ENCODE peak calls at places on chromosomes 7 and 10, in nine cellular contexts. W, V, X, Z, O, Y, H, J and N are unnamed samples.

GRCh38 chr10:119770928-119771327 is 45.1 kb downstream of the INPP5F start:
- DNase-seq in Z (no peak), V (no peak), J (no peak), H (no peak), X (no peak), Y (peak), O (no peak), W (no peak), N (peak)

GRCh38 chr10:23343591-23344225 is 889 bp downstream of the C10orf67 start:
- DNase-seq in O (peak), J (peak), Y (peak), V (peak), W (peak), X (no peak), H (no peak), Z (no peak), N (no peak)

GRCh38 chr10:122078965-122079401 is 90.0 kb downstream of the TACC2 start:
- DNase-seq in W (no peak), H (no peak), O (no peak), Z (no peak), Y (no peak), J (no peak), X (no peak), V (no peak), N (no peak)

GRCh38 chr10:71597821-71598498 is 121.6 kb downstream of the C10orf105 start:
- DNase-seq in J (peak), W (no peak), Y (peak), X (no peak), V (no peak), Z (no peak), O (peak), H (no peak), N (no peak)

GRCh38 chr10:14652067-14652466 is 122.6 kb downstream of the FAM107B start:
- DNase-seq in H (no peak), Y (no peak), Z (no peak), X (no peak), W (no peak), J (no peak), O (no peak), V (no peak), N (no peak)

GRCh38 chr7:145928937-145929336 is 187.7 kb upstream of the CNTNAP2 start:
- DNase-seq in J (no peak), W (no peak), O (no peak), Y (peak), Z (no peak), V (no peak), X (no peak), H (no peak), N (no peak)

GRCh38 chr7:45579386-45579785 is 5.2 kb downstream of the ADCY1 start:
- DNase-seq in V (no peak), Z (no peak), Y (no peak), J (no peak), X (no peak), W (no peak), H (no peak), O (no peak), N (no peak)

GRCh38 chr10:103807996-103808395 is 47.4 kb downstream of the SH3PXD2A start:
- DNase-seq in X (no peak), J (no peak), Z (no peak), V (no peak), Y (no peak), O (no peak), H (no peak), W (no peak), N (no peak)

GRCh38 chr7:103150192-103150591 is 1.3 kb upstream of the NAPEPLD start:
- DNase-seq in J (no peak), X (no peak), O (no peak), Z (no peak), V (no peak), Y (no peak), W (no peak), H (no peak), N (peak)

GRCh38 chr10:132458595-132459251 is 61.7 kb downstream of the PWWP2B start:
- DNase-seq in W (no peak), H (no peak), X (no peak), Z (no peak), V (peak), O (peak), J (peak), Y (no peak), N (no peak)

GRCh38 chr10:12741255-12741915 is 260.1 kb downstream of the CCDC3 start:
- DNase-seq in O (no peak), H (no peak), Z (no peak), V (no peak), W (no peak), J (peak), Y (no peak), X (no peak), N (no peak)